ENCODE peak calls at places on chromosomes 13 and 19, in five cellular contexts. One of them, this sample, is unnamed.

GRCh38 chr13:74465279-74465678 is 331.1 kb upstream of the KLF12 start:
- DNase-seq in H1: no peak
- DNase-seq in neuronal stem cell: no peak
- DNase-seq in H9: peak
- DNase-seq in IMR-90: no peak
- DNase-seq in this sample: no peak

GRCh38 chr13:30158774-30159445 is 148.4 kb downstream of the KATNAL1 start:
- DNase-seq in H1: no peak
- DNase-seq in neuronal stem cell: no peak
- DNase-seq in H9: no peak
- DNase-seq in IMR-90: peak
- DNase-seq in this sample: peak

GRCh38 chr13:42377640-42378382 is 105.9 kb downstream of the AKAP11 start:
- DNase-seq in H1: no peak
- DNase-seq in neuronal stem cell: no peak
- DNase-seq in H9: no peak
- DNase-seq in IMR-90: no peak
- DNase-seq in this sample: peak

GRCh38 chr19:35848919-35849505 is 3.3 kb downstream of the NPHS1 start:
- DNase-seq in H1: no peak
- DNase-seq in neuronal stem cell: no peak
- DNase-seq in H9: no peak
- DNase-seq in IMR-90: no peak
- DNase-seq in this sample: no peak

GRCh38 chr19:947707-948533 is 22.1 kb downstream of the ARID3A start:
- DNase-seq in H1: no peak
- DNase-seq in neuronal stem cell: no peak
- DNase-seq in H9: no peak
- DNase-seq in IMR-90: no peak
- DNase-seq in this sample: no peak

GRCh38 chr13:98300956-98301641 is 124.0 kb upstream of the RNF113B start:
- DNase-seq in H1: no peak
- DNase-seq in neuronal stem cell: no peak
- DNase-seq in H9: no peak
- DNase-seq in IMR-90: peak
- DNase-seq in this sample: peak

GRCh38 chr13:25085125-25085742 is 10.7 kb upstream of the PABPC3 start:
- DNase-seq in H1: no peak
- DNase-seq in neuronal stem cell: peak
- DNase-seq in H9: peak
- DNase-seq in IMR-90: peak
- DNase-seq in this sample: peak

GRCh38 chr13:57632276-57633140 is 964 bp downstream of the PCDH17 start:
- DNase-seq in H1: no peak
- DNase-seq in neuronal stem cell: no peak
- DNase-seq in H9: peak
- DNase-seq in IMR-90: no peak
- DNase-seq in this sample: no peak

GRCh38 chr13:63910406-63910957 is 2494.8 kb upstream of the PCDH20 start:
- DNase-seq in H1: no peak
- DNase-seq in neuronal stem cell: peak
- DNase-seq in H9: peak
- DNase-seq in IMR-90: peak
- DNase-seq in this sample: peak

GRCh38 chr19:31296741-31297390 is 52.4 kb downstream of the TSHZ3 start:
- DNase-seq in H1: no peak
- DNase-seq in neuronal stem cell: no peak
- DNase-seq in H9: no peak
- DNase-seq in IMR-90: no peak
- DNase-seq in this sample: no peak

GRCh38 chr19:30255783-30256509 is 116.2 kb upstream of the ZNF536 start:
- DNase-seq in H1: peak
- DNase-seq in neuronal stem cell: no peak
- DNase-seq in H9: peak
- DNase-seq in IMR-90: no peak
- DNase-seq in this sample: no peak

GRCh38 chr19:13007292-13008045 is 12.2 kb downstream of the NFIX start:
- DNase-seq in H1: no peak
- DNase-seq in neuronal stem cell: no peak
- DNase-seq in H9: no peak
- DNase-seq in IMR-90: no peak
- DNase-seq in this sample: no peak

GRCh38 chr19:2300533-2300932 is 7.4 kb downstream of the LINGO3 start:
- DNase-seq in H1: no peak
- DNase-seq in neuronal stem cell: no peak
- DNase-seq in H9: no peak
- DNase-seq in IMR-90: no peak
- DNase-seq in this sample: no peak

GRCh38 chr13:48424212-48424611 is 11.3 kb upstream of the LPAR6 start:
- DNase-seq in H1: no peak
- DNase-seq in neuronal stem cell: no peak
- DNase-seq in H9: no peak
- DNase-seq in IMR-90: no peak
- DNase-seq in this sample: no peak

GRCh38 chr13:24680258-24680920 is at the start of gene ATP12A:
- DNase-seq in H1: no peak
- DNase-seq in neuronal stem cell: peak
- DNase-seq in H9: peak
- DNase-seq in IMR-90: no peak
- DNase-seq in this sample: no peak

GRCh38 chr19:48635966-48636858 is 967 bp downstream of the DBP start:
- DNase-seq in H1: no peak
- DNase-seq in neuronal stem cell: no peak
- DNase-seq in H9: no peak
- DNase-seq in IMR-90: no peak
- DNase-seq in this sample: no peak

GRCh38 chr13:65600702-65601101 is 1629.4 kb downstream of the PCDH9 start:
- DNase-seq in H1: no peak
- DNase-seq in neuronal stem cell: no peak
- DNase-seq in H9: no peak
- DNase-seq in IMR-90: peak
- DNase-seq in this sample: peak

GRCh38 chr13:97600438-97601080 is 166.6 kb downstream of the RAP2A start:
- DNase-seq in H1: no peak
- DNase-seq in neuronal stem cell: no peak
- DNase-seq in H9: no peak
- DNase-seq in IMR-90: peak
- DNase-seq in this sample: peak

GRCh38 chr19:58395220-58395978 is at the start of gene RNF225:
- DNase-seq in H1: peak
- DNase-seq in neuronal stem cell: no peak
- DNase-seq in H9: peak
- DNase-seq in IMR-90: no peak
- DNase-seq in this sample: no peak

GRCh38 chr19:47227347-47228167 is 3.4 kb downstream of the BBC3 start:
- DNase-seq in H1: peak
- DNase-seq in neuronal stem cell: peak
- DNase-seq in H9: peak
- DNase-seq in IMR-90: peak
- DNase-seq in this sample: peak

GRCh38 chr13:110129539-110130186 is 177.3 kb downstream of the COL4A1 start:
- DNase-seq in H1: no peak
- DNase-seq in neuronal stem cell: no peak
- DNase-seq in H9: no peak
- DNase-seq in IMR-90: no peak
- DNase-seq in this sample: no peak

GRCh38 chr19:47619763-47620162 is 10.8 kb downstream of the BICRA start:
- DNase-seq in H1: peak
- DNase-seq in neuronal stem cell: no peak
- DNase-seq in H9: peak
- DNase-seq in IMR-90: peak
- DNase-seq in this sample: no peak

GRCh38 chr19:6071103-6071485 is 39.2 kb downstream of the RFX2 start:
- DNase-seq in H1: no peak
- DNase-seq in neuronal stem cell: no peak
- DNase-seq in H9: no peak
- DNase-seq in IMR-90: peak
- DNase-seq in this sample: peak

GRCh38 chr13:21898461-21898860 is 227.6 kb downstream of the FGF9 start:
- DNase-seq in H1: no peak
- DNase-seq in neuronal stem cell: no peak
- DNase-seq in H9: no peak
- DNase-seq in IMR-90: no peak
- DNase-seq in this sample: no peak

GRCh38 chr19:13143135-13143534 is 7.0 kb downstream of the STX10 start:
- DNase-seq in H1: no peak
- DNase-seq in neuronal stem cell: no peak
- DNase-seq in H9: no peak
- DNase-seq in IMR-90: peak
- DNase-seq in this sample: peak

GRCh38 chr13:90070362-90070761 is 1277.1 kb upstream of the MIR17HG start:
- DNase-seq in H1: no peak
- DNase-seq in neuronal stem cell: no peak
- DNase-seq in H9: no peak
- DNase-seq in IMR-90: no peak
- DNase-seq in this sample: peak

GRCh38 chr19:44345969-44346368 is 10.5 kb downstream of the ZNF112 start:
- DNase-seq in H1: no peak
- DNase-seq in neuronal stem cell: no peak
- DNase-seq in H9: no peak
- DNase-seq in IMR-90: no peak
- DNase-seq in this sample: no peak

GRCh38 chr19:44346556-44346955 is 9.9 kb downstream of the ZNF112 start:
- DNase-seq in H1: no peak
- DNase-seq in neuronal stem cell: no peak
- DNase-seq in H9: no peak
- DNase-seq in IMR-90: no peak
- DNase-seq in this sample: no peak

GRCh38 chr19:44344255-44344654 is 12.2 kb downstream of the ZNF112 start:
- DNase-seq in H1: no peak
- DNase-seq in neuronal stem cell: no peak
- DNase-seq in H9: no peak
- DNase-seq in IMR-90: no peak
- DNase-seq in this sample: no peak

DNA sequence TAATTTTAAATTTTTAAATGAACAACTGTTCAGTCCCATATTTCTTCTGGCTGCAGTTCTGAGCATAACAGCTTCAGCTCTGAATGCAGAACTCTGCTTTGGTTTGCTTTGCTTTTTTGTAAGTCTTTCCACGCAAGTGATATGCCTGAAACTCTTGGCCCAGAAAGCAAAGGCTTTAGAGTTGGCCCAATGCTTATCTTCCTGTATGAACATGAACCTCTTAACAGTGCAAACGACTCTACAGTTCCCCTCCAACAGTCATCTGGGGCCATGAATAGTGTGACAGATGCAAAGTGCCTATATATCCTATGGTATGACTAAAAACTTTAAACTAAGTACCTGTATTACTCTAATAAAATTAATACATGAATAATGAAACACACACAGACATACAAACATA is 14.7 kb downstream of the ZNF112 start:
- DNase-seq in H1: no peak
- DNase-seq in neuronal stem cell: no peak
- DNase-seq in H9: no peak
- DNase-seq in IMR-90: no peak
- DNase-seq in this sample: no peak
- H3K4me2 ChIP-seq in H1: no peak
- H3K4me2 ChIP-seq in neuronal stem cell: no peak
- H3K4me2 ChIP-seq in H9: no peak
- H3K4me2 ChIP-seq in IMR-90: no peak
- H3K4me2 ChIP-seq in this sample: no peak

DNA sequence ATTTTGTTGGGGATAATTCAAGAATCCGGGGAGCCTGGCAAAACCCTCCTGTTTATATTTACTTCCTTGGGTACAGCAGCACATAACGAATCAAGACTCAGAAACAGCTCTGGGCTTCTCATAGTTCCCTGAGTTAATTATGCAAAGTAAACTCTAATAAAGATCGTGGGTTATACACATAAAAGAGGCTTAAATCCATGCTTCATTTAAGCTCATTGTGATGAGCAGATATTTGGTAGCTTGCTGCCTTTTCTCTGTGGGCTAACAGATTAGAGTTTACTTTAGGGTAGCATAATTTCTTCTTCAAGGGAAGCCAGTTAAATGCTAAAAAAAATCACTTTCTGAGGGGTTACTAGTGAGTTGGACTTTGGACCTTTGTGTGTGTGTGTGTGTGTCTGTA is 357.7 kb downstream of the TDRD3 start:
- DNase-seq in H1: no peak
- DNase-seq in neuronal stem cell: no peak
- DNase-seq in H9: no peak
- DNase-seq in IMR-90: no peak
- DNase-seq in this sample: no peak
- H2BK15ac ChIP-seq in H1: no peak
- H2BK15ac ChIP-seq in neuronal stem cell: no peak
- H2BK15ac ChIP-seq in H9: no peak
- H2BK15ac ChIP-seq in IMR-90: no peak
- H2BK15ac ChIP-seq in this sample: no peak

GRCh38 chr19:27974082-27974513 is 1238.9 kb downstream of the UQCRFS1 start:
- DNase-seq in H1: no peak
- DNase-seq in neuronal stem cell: peak
- DNase-seq in H9: peak
- DNase-seq in IMR-90: no peak
- DNase-seq in this sample: no peak

GRCh38 chr19:27972291-27973040 is 1240.5 kb downstream of the UQCRFS1 start:
- DNase-seq in H1: no peak
- DNase-seq in neuronal stem cell: no peak
- DNase-seq in H9: no peak
- DNase-seq in IMR-90: no peak
- DNase-seq in this sample: no peak

GRCh38 chr19:27971869-27972268 is 1241.1 kb downstream of the UQCRFS1 start:
- DNase-seq in H1: no peak
- DNase-seq in neuronal stem cell: no peak
- DNase-seq in H9: no peak
- DNase-seq in IMR-90: no peak
- DNase-seq in this sample: no peak

GRCh38 chr19:27971071-27971470 is 1241.9 kb downstream of the UQCRFS1 start:
- DNase-seq in H1: peak
- DNase-seq in neuronal stem cell: peak
- DNase-seq in H9: peak
- DNase-seq in IMR-90: no peak
- DNase-seq in this sample: no peak

GRCh38 chr19:27975419-27976005 is 1237.4 kb downstream of the UQCRFS1 start:
- DNase-seq in H1: no peak
- DNase-seq in neuronal stem cell: no peak
- DNase-seq in H9: no peak
- DNase-seq in IMR-90: no peak
- DNase-seq in this sample: no peak
- H4K91ac ChIP-seq in H1: no peak
- H4K91ac ChIP-seq in neuronal stem cell: no peak
- H4K91ac ChIP-seq in H9: no peak
- H4K91ac ChIP-seq in IMR-90: no peak
- H4K91ac ChIP-seq in this sample: no peak

GRCh38 chr19:45163156-45163555 is 2.4 kb upstream of the NKPD1 start:
- DNase-seq in H1: no peak
- DNase-seq in neuronal stem cell: no peak
- DNase-seq in H9: no peak
- DNase-seq in IMR-90: no peak
- DNase-seq in this sample: no peak

GRCh38 chr19:45163751-45164150 is 3.0 kb upstream of the NKPD1 start:
- DNase-seq in H1: no peak
- DNase-seq in neuronal stem cell: no peak
- DNase-seq in H9: no peak
- DNase-seq in IMR-90: no peak
- DNase-seq in this sample: no peak

GRCh38 chr19:45160870-45161714 is at the start of gene NKPD1:
- DNase-seq in H1: no peak
- DNase-seq in neuronal stem cell: no peak
- DNase-seq in H9: peak
- DNase-seq in IMR-90: no peak
- DNase-seq in this sample: no peak

GRCh38 chr19:45162464-45163143 is 1.8 kb upstream of the NKPD1 start:
- DNase-seq in H1: no peak
- DNase-seq in neuronal stem cell: no peak
- DNase-seq in H9: no peak
- DNase-seq in IMR-90: no peak
- DNase-seq in this sample: no peak

GRCh38 chr19:45161715-45162463 is 1.1 kb upstream of the NKPD1 start:
- DNase-seq in H1: no peak
- DNase-seq in neuronal stem cell: no peak
- DNase-seq in H9: peak
- DNase-seq in IMR-90: peak
- DNase-seq in this sample: peak
- H3K4me2 ChIP-seq in H1: peak
- H3K4me2 ChIP-seq in neuronal stem cell: no peak
- H3K4me2 ChIP-seq in H9: no peak
- H3K4me2 ChIP-seq in IMR-90: no peak
- H3K4me2 ChIP-seq in this sample: no peak